ENCODE peak calls at places on chromosomes 1 and 21, in six cellular contexts. Q is heart right ventricle, X is neural crest cell, N is heart left ventricle, G is breast epithelium, J is astrocyte of the spinal cord. R is an unnamed sample.

GRCh38 chr1:211788626-211789025 is 41.9 kb downstream of the LPGAT1 start:
- DNase-seq in Q (no peak), X (no peak), N (no peak), G (no peak), J (peak), R (no peak)

GRCh38 chr1:195981448-195982139 is 626.6 kb downstream of the KCNT2 start:
- DNase-seq in Q (no peak), X (no peak), N (no peak), G (no peak), J (peak), R (no peak)

GRCh38 chr1:174704300-174704699 is 256.5 kb downstream of the GPR52 start:
- DNase-seq in Q (no peak), X (no peak), N (no peak), G (no peak), J (no peak), R (no peak)

GRCh38 chr21:39088831-39089380 is 94.3 kb downstream of the PSMG1 start:
- DNase-seq in Q (no peak), X (no peak), N (no peak), G (no peak), J (peak), R (no peak)

GRCh38 chr1:204213668-204214662 is at the start of gene GOLT1A:
- DNase-seq in Q (peak), X (peak), N (peak), G (peak), J (peak), R (peak)

GRCh38 chr1:117181630-117182041 is 29.1 kb downstream of the VTCN1 start:
- DNase-seq in Q (no peak), X (no peak), N (no peak), G (no peak), J (no peak), R (no peak)

GRCh38 chr21:42159560-42160110 is 59.3 kb upstream of the ABCG1 start:
- DNase-seq in Q (no peak), X (no peak), N (no peak), G (no peak), J (no peak), R (no peak)

GRCh38 chr1:25765152-25765909 is 34.7 kb upstream of the SELENON start:
- DNase-seq in Q (no peak), X (no peak), N (no peak), G (no peak), J (no peak), R (no peak)

GRCh38 chr1:235207202-235207565 is 46.1 kb upstream of the RBM34 start:
- DNase-seq in Q (no peak), X (no peak), N (no peak), G (no peak), J (peak), R (no peak)

GRCh38 chr1:29884740-29885139 is 648.4 kb downstream of the PTPRU start:
- DNase-seq in Q (no peak), X (no peak), N (no peak), G (no peak), J (no peak), R (no peak)

GRCh38 chr1:39129514-39129913 is 75.0 kb upstream of the MACF1 start:
- DNase-seq in Q (no peak), X (no peak), N (no peak), G (no peak), J (peak), R (no peak)

GRCh38 chr1:201536542-201536941 is 2.4 kb upstream of the NAV1 start:
- DNase-seq in Q (no peak), X (no peak), N (no peak), G (no peak), J (peak), R (no peak)

GRCh38 chr1:223765719-223766340 is 53.5 kb downstream of the CAPN2 start:
- DNase-seq in Q (no peak), X (no peak), N (no peak), G (no peak), J (no peak), R (no peak)

GRCh38 chr1:214504330-214504729 is 47.1 kb downstream of the PTPN14 start:
- DNase-seq in Q (no peak), X (no peak), N (no peak), G (no peak), J (no peak), R (no peak)

GRCh38 chr1:2097386-2098300 is 47.4 kb downstream of the PRKCZ start:
- DNase-seq in Q (peak), X (no peak), N (peak), G (no peak), J (no peak), R (no peak)

GRCh38 chr1:198934901-198935301 is 296.1 kb downstream of the PTPRC start:
- DNase-seq in Q (no peak), X (no peak), N (no peak), G (no peak), J (no peak), R (no peak)

GRCh38 chr21:45327458-45328197 is 39.9 kb upstream of the POFUT2 start:
- DNase-seq in Q (no peak), X (no peak), N (peak), G (no peak), J (no peak), R (no peak)

GRCh38 chr21:21324297-21324696 is 326.1 kb downstream of the NCAM2 start:
- DNase-seq in Q (no peak), X (no peak), N (no peak), G (no peak), J (no peak), R (no peak)

GRCh38 chr1:43358121-43358745 is 548 bp upstream of the CDC20 start:
- DNase-seq in Q (no peak), X (no peak), N (no peak), G (no peak), J (peak), R (no peak)

GRCh38 chr1:192439373-192440025 is 122.7 kb downstream of the RGS21 start:
- DNase-seq in Q (no peak), X (no peak), N (no peak), G (no peak), J (peak), R (no peak)

DNA sequence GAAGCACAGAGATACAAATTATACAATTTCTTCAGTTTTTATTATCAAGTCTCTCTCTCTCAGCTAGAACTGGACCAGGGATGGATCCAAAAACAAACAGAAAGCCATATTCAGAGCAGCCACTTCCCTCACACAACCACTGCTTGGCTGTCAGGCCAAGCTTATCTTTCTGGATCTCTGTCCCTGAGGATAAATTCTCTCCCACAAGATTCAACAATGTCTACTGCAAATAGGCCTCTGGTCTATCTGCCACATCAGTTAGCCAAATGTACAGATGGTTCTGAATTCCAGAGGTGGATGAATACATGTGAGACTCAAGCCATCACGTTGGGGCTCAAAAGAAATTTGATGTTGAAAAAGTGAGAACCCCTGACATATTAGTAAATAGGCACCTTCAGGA is 350.9 kb downstream of the LTN1 start:
- DNase-seq in Q (no peak), X (no peak), N (no peak), G (no peak), J (no peak), R (no peak)
- TF ChIP-seq CTCF in Q (no peak), X (no peak), N (no peak), G (no peak), J (no peak), R (no peak)

GRCh38 chr1:18057643-18058042 is 50.0 kb upstream of the IGSF21 start:
- DNase-seq in Q (no peak), X (no peak), N (no peak), G (no peak), J (no peak), R (no peak)
- TF ChIP-seq CTCF in Q (no peak), X (no peak), N (no peak), G (no peak), J (no peak), R (no peak)

DNA sequence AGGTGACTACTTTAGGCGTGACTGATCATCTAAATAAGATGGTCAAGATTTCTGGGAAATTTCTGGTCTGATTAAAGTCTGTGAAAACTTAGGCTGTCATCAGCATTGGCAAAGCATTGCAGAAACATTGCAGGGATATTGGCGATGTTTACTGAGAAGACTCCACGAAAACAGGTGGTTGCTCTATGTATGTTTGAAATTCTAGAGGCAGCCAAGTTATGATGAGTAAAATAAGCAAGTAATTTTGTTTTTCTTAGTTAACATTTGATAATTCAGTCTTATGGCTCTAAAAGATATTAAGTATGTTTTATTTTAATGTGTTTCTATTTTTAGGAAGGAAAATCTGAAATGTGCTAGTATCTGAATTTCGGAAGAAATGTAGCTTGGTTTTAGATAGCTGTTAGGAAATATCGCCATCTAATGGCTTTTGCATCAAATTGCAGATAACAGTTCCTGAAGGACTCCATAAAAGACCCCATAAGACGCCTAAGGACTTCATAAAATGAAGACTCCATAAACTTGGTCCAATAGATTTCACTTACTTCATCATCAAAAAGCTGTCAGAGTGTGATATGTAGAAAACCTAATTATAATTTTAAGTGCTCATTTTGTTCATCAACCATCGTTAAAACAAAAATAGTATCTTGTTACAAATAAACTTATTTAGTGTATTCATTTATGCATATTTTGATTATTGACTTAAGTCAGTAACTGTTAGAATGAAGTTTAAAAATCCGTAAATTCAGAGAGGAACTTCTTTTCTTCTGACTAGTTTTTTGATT is 344.6 kb downstream of the RYR2 start:
- DNase-seq in Q (no peak), X (no peak), N (no peak), G (no peak), J (peak), R (no peak)
- TF ChIP-seq CTCF in Q (peak), X (peak), N (peak), G (peak), J (peak), R (peak)

DNA sequence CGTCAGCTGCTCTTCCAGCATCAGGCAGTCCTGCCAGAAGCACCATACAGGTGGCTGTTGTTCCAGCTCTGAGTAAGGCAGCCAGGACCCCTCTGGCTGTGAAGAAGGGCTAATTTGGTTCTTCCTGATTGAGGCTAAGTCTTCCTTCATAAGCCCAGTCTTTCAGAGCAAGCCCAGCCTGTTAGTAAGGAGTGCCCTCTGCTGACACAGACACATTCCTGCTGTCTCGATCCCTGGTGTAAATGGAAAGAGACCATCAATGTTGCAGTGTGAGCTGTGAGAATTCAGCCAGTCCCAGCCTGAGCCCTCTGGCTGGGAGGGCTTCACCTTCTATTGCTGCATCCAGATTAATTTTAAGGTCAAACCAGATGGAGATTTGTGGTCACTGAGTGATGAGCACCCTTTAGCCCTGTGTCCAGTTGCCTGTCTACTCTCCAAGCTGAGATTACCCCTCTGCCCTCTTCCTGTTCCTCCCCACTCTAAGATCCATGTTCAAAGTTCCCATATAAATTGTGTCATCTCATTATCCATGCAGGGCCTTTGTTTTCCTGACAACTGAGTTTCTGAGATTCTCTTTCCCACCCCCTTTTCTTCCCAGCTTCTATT is 44.8 kb upstream of the KIRREL1 start:
- DNase-seq in Q (no peak), X (peak), N (no peak), G (no peak), J (peak), R (peak)
- TF ChIP-seq CTCF in Q (peak), X (peak), N (peak), G (no peak), J (peak), R (no peak)

GRCh38 chr1:114979278-114979891 is 50.2 kb upstream of the TSHB start:
- DNase-seq in Q (no peak), X (peak), N (no peak), G (peak), J (peak), R (peak)

GRCh38 chr1:114986286-114986685 is 43.3 kb upstream of the TSHB start:
- DNase-seq in Q (no peak), X (no peak), N (no peak), G (no peak), J (no peak), R (no peak)

GRCh38 chr1:114988095-114988494 is 41.5 kb upstream of the TSHB start:
- DNase-seq in Q (no peak), X (no peak), N (no peak), G (no peak), J (no peak), R (no peak)

DNA sequence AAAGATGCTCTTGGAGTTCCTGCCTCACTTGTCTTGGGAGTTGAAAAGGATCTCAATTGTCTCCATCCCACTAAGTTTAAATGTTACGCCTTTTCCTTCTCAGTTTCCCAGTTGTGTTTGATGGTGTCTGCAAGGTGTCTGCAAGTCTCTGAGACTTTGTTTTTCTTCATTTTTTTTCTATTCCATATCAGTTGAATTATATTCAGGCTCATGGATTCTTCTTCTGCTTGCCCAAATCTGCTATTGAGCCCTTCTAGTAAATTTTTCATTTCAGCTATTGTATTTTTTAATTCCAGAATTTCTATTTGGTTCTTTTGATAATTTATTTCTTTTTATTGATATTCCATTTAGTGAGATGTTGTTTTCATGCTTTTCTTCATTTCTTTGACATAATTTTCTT is 47.4 kb upstream of the TSHB start:
- DNase-seq in Q (no peak), X (no peak), N (no peak), G (no peak), J (no peak), R (no peak)
- TF ChIP-seq CTCF in Q (no peak), X (no peak), N (no peak), G (no peak), J (no peak), R (no peak)

DNA sequence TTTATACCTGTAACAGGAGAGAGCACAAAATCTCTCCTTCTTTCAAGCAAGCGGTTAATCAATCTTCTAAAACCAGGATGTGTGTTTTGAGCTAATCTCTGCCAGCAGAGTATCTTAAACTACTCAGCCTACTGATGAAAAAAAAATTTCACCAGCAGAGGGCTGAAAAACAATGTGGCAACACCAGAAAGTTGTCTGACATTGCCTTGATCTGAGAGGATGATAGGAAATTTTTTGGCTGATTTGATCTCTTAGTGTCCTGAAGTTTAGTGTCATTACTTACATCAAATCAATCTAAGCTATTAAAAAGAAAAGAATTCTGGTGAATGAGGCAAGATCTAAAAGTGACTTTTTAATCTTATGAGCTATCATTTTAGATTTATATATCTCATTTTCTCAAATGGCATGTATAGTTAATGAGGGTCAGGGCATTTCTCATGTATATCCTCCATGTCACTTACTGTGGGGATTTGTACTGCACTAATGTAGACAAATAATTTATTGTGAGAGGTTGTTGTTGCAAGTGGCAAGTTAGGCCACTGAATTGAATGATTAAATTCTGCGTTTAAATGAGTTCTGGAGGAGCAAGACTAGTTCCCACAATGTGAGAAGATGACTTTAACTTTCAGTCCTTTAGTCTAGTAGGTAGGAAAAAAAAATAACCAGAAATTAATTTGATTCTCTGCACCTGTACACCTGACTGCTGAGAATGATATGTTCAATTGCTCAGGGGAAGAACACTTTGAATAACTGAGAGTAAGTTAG is 10.8 kb downstream of the ADAMTS1 start:
- DNase-seq in Q (no peak), X (no peak), N (no peak), G (no peak), J (no peak), R (no peak)
- TF ChIP-seq CTCF in Q (no peak), X (peak), N (peak), G (peak), J (peak), R (peak)

DNA sequence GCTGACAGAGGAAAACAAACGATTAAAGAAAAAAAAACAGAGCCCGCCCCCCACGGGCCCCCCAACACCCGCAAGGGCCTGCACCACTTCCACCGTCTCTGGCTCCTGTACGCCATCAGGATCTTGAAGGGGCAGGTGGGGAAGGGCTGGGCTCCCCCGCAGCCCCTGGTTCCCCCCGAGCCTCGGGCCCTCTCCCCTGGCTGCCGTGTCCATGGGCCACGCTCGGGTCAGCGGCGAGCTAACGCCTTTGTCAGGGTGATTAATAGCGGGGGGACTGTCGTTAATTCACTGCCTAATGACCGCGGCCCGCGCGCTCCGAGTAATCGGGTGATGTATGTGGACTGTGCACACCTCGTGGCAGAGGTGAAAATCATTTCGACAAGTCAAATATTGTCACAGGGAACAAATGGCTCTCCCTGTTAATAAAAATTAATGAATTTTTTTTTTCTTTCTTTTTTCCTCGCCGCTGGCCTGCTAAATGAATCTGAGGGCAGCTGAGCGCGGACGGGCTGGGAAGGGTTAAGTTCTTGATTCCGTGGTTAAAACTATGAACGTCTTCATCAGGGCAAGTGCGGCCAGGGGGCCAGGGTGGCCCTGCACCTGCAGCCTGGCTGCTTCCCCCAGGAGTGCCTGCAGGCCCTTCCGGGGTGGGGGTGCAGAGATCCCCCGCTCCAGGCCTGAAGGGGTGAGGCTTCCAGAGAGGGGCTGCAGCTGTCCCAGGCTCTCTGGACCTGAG is 100.8 kb downstream of the PRDM16 start:
- DNase-seq in Q (no peak), X (no peak), N (no peak), G (no peak), J (no peak), R (no peak)
- TF ChIP-seq CTCF in Q (no peak), X (no peak), N (no peak), G (no peak), J (no peak), R (no peak)

GRCh38 chr1:156969496-156969895 is 49.1 kb downstream of the LRRC71 start:
- DNase-seq in Q (no peak), X (no peak), N (no peak), G (no peak), J (no peak), R (no peak)

GRCh38 chr1:156975084-156975483 is 54.7 kb downstream of the LRRC71 start:
- DNase-seq in Q (no peak), X (no peak), N (no peak), G (no peak), J (no peak), R (no peak)

GRCh38 chr1:156964431-156964830 is 44.0 kb downstream of the LRRC71 start:
- DNase-seq in Q (no peak), X (no peak), N (no peak), G (no peak), J (no peak), R (no peak)

GRCh38 chr1:156973464-156973863 is 53.0 kb downstream of the LRRC71 start:
- DNase-seq in Q (no peak), X (no peak), N (no peak), G (no peak), J (no peak), R (no peak)

GRCh38 chr1:156970017-156970416 is 49.6 kb downstream of the LRRC71 start:
- DNase-seq in Q (no peak), X (no peak), N (no peak), G (no peak), J (no peak), R (no peak)
- TF ChIP-seq CTCF in Q (no peak), X (peak), N (no peak), G (no peak), J (peak), R (peak)

R was measured in glutamatergic neuron.